ENCODE peak calls at places on chromosomes 7 and 10, in ten cellular contexts. One of them, this sample, is unnamed. For H3K4me1, the result is how much of the 10 kb centered on the place peaks cover.

GRCh38 chr7:1569833-1570632 is at the start of gene PSMG3:
- DNase-seq in K562: peak
- DNase-seq in IMR-90: peak
- DNase-seq in Peyer's patch: peak
- DNase-seq in A549: peak
- DNase-seq in heart left ventricle: peak
- DNase-seq in stomach: peak
- DNase-seq in tibial nerve: peak
- DNase-seq in adrenal gland: peak
- DNase-seq in sigmoid colon: peak
- DNase-seq in this sample: peak

GRCh38 chr7:131829911-131830310 is 273.5 kb upstream of the PODXL start:
- DNase-seq in adrenal gland: no peak
- DNase-seq in IMR-90: no peak
- DNase-seq in A549: no peak
- DNase-seq in stomach: no peak
- DNase-seq in sigmoid colon: no peak
- DNase-seq in tibial nerve: no peak
- DNase-seq in Peyer's patch: no peak
- DNase-seq in heart left ventricle: no peak
- DNase-seq in K562: no peak
- DNase-seq in this sample: peak

GRCh38 chr7:140653319-140654108 is 12.9 kb upstream of the DENND2A start:
- DNase-seq in K562: peak
- DNase-seq in tibial nerve: peak
- DNase-seq in A549: peak
- DNase-seq in IMR-90: peak
- DNase-seq in stomach: peak
- DNase-seq in heart left ventricle: no peak
- DNase-seq in Peyer's patch: peak
- DNase-seq in sigmoid colon: peak
- DNase-seq in adrenal gland: peak
- DNase-seq in this sample: peak

GRCh38 chr7:150335101-150335773 is 6.2 kb downstream of the RARRES2 start:
- DNase-seq in K562: peak
- DNase-seq in Peyer's patch: no peak
- DNase-seq in tibial nerve: no peak
- DNase-seq in IMR-90: peak
- DNase-seq in adrenal gland: peak
- DNase-seq in A549: no peak
- DNase-seq in heart left ventricle: no peak
- DNase-seq in stomach: no peak
- DNase-seq in sigmoid colon: no peak
- DNase-seq in this sample: no peak

GRCh38 chr7:24706211-24707165 is 50.8 kb downstream of the GSDME start:
- DNase-seq in heart left ventricle: no peak
- DNase-seq in Peyer's patch: no peak
- DNase-seq in stomach: no peak
- DNase-seq in sigmoid colon: no peak
- DNase-seq in A549: no peak
- DNase-seq in adrenal gland: no peak
- DNase-seq in K562: no peak
- DNase-seq in IMR-90: no peak
- DNase-seq in tibial nerve: no peak
- DNase-seq in this sample: no peak

GRCh38 chr10:101646369-101646768 is 48.6 kb downstream of the FBXW4 start:
- DNase-seq in IMR-90: no peak
- DNase-seq in tibial nerve: no peak
- DNase-seq in sigmoid colon: peak
- DNase-seq in Peyer's patch: no peak
- DNase-seq in K562: no peak
- DNase-seq in A549: no peak
- DNase-seq in adrenal gland: peak
- DNase-seq in stomach: peak
- DNase-seq in heart left ventricle: no peak
- DNase-seq in this sample: peak

GRCh38 chr10:13871698-13872280 is 285.0 kb downstream of the PRPF18 start:
- DNase-seq in heart left ventricle: no peak
- DNase-seq in A549: no peak
- DNase-seq in stomach: no peak
- DNase-seq in adrenal gland: peak
- DNase-seq in sigmoid colon: no peak
- DNase-seq in tibial nerve: no peak
- DNase-seq in K562: no peak
- DNase-seq in IMR-90: no peak
- DNase-seq in Peyer's patch: no peak
- DNase-seq in this sample: no peak

GRCh38 chr7:127863082-127863481 is 168.2 kb downstream of the LRRC4 start:
- DNase-seq in A549: no peak
- DNase-seq in adrenal gland: no peak
- DNase-seq in K562: no peak
- DNase-seq in stomach: no peak
- DNase-seq in heart left ventricle: no peak
- DNase-seq in Peyer's patch: no peak
- DNase-seq in sigmoid colon: no peak
- DNase-seq in IMR-90: no peak
- DNase-seq in tibial nerve: no peak
- DNase-seq in this sample: no peak

GRCh38 chr10:13977861-13978843 is 352.6 kb downstream of the FRMD4A start:
- DNase-seq in stomach: no peak
- DNase-seq in sigmoid colon: no peak
- DNase-seq in heart left ventricle: no peak
- DNase-seq in Peyer's patch: no peak
- DNase-seq in A549: no peak
- DNase-seq in tibial nerve: no peak
- DNase-seq in K562: no peak
- DNase-seq in IMR-90: peak
- DNase-seq in adrenal gland: no peak
- DNase-seq in this sample: no peak

GRCh38 chr10:132532784-132533560 is 4.6 kb upstream of the INPP5A start:
- DNase-seq in Peyer's patch: peak
- DNase-seq in IMR-90: peak
- DNase-seq in A549: no peak
- DNase-seq in stomach: no peak
- DNase-seq in K562: no peak
- DNase-seq in adrenal gland: no peak
- DNase-seq in tibial nerve: no peak
- DNase-seq in sigmoid colon: peak
- DNase-seq in heart left ventricle: no peak
- DNase-seq in this sample: no peak

GRCh38 chr7:70060298-70061068 is 462.2 kb downstream of the AUTS2 start:
- DNase-seq in K562: no peak
- DNase-seq in Peyer's patch: no peak
- DNase-seq in heart left ventricle: no peak
- DNase-seq in A549: no peak
- DNase-seq in stomach: no peak
- DNase-seq in sigmoid colon: no peak
- DNase-seq in adrenal gland: no peak
- DNase-seq in tibial nerve: no peak
- DNase-seq in IMR-90: no peak
- DNase-seq in this sample: no peak

GRCh38 chr7:132430041-132430440 is 146.2 kb downstream of the PLXNA4 start:
- DNase-seq in stomach: no peak
- DNase-seq in tibial nerve: no peak
- DNase-seq in A549: no peak
- DNase-seq in Peyer's patch: no peak
- DNase-seq in sigmoid colon: no peak
- DNase-seq in heart left ventricle: no peak
- DNase-seq in IMR-90: no peak
- DNase-seq in K562: no peak
- DNase-seq in adrenal gland: no peak
- DNase-seq in this sample: no peak

GRCh38 chr10:107971973-107972372 is 807.5 kb upstream of the SORCS1 start:
- DNase-seq in IMR-90: no peak
- DNase-seq in A549: no peak
- DNase-seq in sigmoid colon: no peak
- DNase-seq in Peyer's patch: no peak
- DNase-seq in tibial nerve: no peak
- DNase-seq in K562: no peak
- DNase-seq in heart left ventricle: no peak
- DNase-seq in adrenal gland: no peak
- DNase-seq in stomach: no peak
- DNase-seq in this sample: no peak

GRCh38 chr10:86329093-86329710 is 37.4 kb downstream of the GRID1 start:
- DNase-seq in tibial nerve: no peak
- DNase-seq in K562: no peak
- DNase-seq in sigmoid colon: peak
- DNase-seq in adrenal gland: no peak
- DNase-seq in Peyer's patch: no peak
- DNase-seq in IMR-90: no peak
- DNase-seq in heart left ventricle: no peak
- DNase-seq in stomach: no peak
- DNase-seq in A549: no peak
- DNase-seq in this sample: no peak

GRCh38 chr10:99593312-99593711 is 26.9 kb downstream of the SLC25A28 start:
- DNase-seq in IMR-90: no peak
- DNase-seq in K562: no peak
- DNase-seq in A549: no peak
- DNase-seq in stomach: no peak
- DNase-seq in sigmoid colon: no peak
- DNase-seq in Peyer's patch: peak
- DNase-seq in adrenal gland: no peak
- DNase-seq in tibial nerve: no peak
- DNase-seq in heart left ventricle: no peak
- DNase-seq in this sample: no peak

GRCh38 chr10:49116509-49117365 is 1.4 kb upstream of the VSTM4 start:
- DNase-seq in K562: no peak
- DNase-seq in IMR-90: no peak
- DNase-seq in A549: no peak
- DNase-seq in heart left ventricle: peak
- DNase-seq in stomach: no peak
- DNase-seq in tibial nerve: no peak
- DNase-seq in sigmoid colon: no peak
- DNase-seq in adrenal gland: no peak
- DNase-seq in Peyer's patch: no peak
- DNase-seq in this sample: no peak

GRCh38 chr10:110016037-110016436 is 8.3 kb downstream of the ADD3 start:
- DNase-seq in stomach: no peak
- DNase-seq in K562: no peak
- DNase-seq in heart left ventricle: no peak
- DNase-seq in IMR-90: peak
- DNase-seq in adrenal gland: peak
- DNase-seq in Peyer's patch: no peak
- DNase-seq in sigmoid colon: no peak
- DNase-seq in A549: peak
- DNase-seq in tibial nerve: no peak
- DNase-seq in this sample: peak

GRCh38 chr10:70691601-70692000 is 19.3 kb downstream of the ADAMTS14 start:
- DNase-seq in stomach: no peak
- DNase-seq in IMR-90: no peak
- DNase-seq in K562: no peak
- DNase-seq in tibial nerve: no peak
- DNase-seq in heart left ventricle: no peak
- DNase-seq in A549: no peak
- DNase-seq in Peyer's patch: no peak
- DNase-seq in sigmoid colon: no peak
- DNase-seq in adrenal gland: no peak
- DNase-seq in this sample: no peak

GRCh38 chr10:24439935-24440334 is 231.0 kb downstream of the KIAA1217 start:
- DNase-seq in adrenal gland: no peak
- DNase-seq in stomach: no peak
- DNase-seq in Peyer's patch: no peak
- DNase-seq in K562: no peak
- DNase-seq in sigmoid colon: no peak
- DNase-seq in IMR-90: peak
- DNase-seq in A549: no peak
- DNase-seq in heart left ventricle: no peak
- DNase-seq in tibial nerve: no peak
- DNase-seq in this sample: no peak

GRCh38 chr7:156903232-156903909 is 10.4 kb upstream of the LMBR1 start:
- DNase-seq in adrenal gland: peak
- DNase-seq in heart left ventricle: no peak
- DNase-seq in stomach: peak
- DNase-seq in sigmoid colon: no peak
- DNase-seq in K562: no peak
- DNase-seq in tibial nerve: peak
- DNase-seq in A549: no peak
- DNase-seq in IMR-90: peak
- DNase-seq in Peyer's patch: peak
- DNase-seq in this sample: no peak
- TF ChIP-seq POLR2A in adrenal gland: no peak
- TF ChIP-seq POLR2A in heart left ventricle: no peak
- TF ChIP-seq POLR2A in stomach: no peak
- TF ChIP-seq POLR2A in sigmoid colon: no peak
- TF ChIP-seq POLR2A in K562: no peak
- TF ChIP-seq POLR2A in tibial nerve: no peak
- TF ChIP-seq POLR2A in A549: no peak
- TF ChIP-seq POLR2A in IMR-90: no peak
- TF ChIP-seq POLR2A in Peyer's patch: no peak
- TF ChIP-seq POLR2A in this sample: no peak

GRCh38 chr7:25850730-25851129 is 301.3 kb upstream of the NFE2L3 start:
- DNase-seq in A549: no peak
- DNase-seq in K562: no peak
- DNase-seq in sigmoid colon: no peak
- DNase-seq in tibial nerve: no peak
- DNase-seq in heart left ventricle: no peak
- DNase-seq in stomach: no peak
- DNase-seq in adrenal gland: no peak
- DNase-seq in Peyer's patch: no peak
- DNase-seq in IMR-90: no peak
- DNase-seq in this sample: no peak
- H3K4me1 ChIP-seq in A549: half or more
- H3K4me1 ChIP-seq in K562: under half
- H3K4me1 ChIP-seq in sigmoid colon: half or more
- H3K4me1 ChIP-seq in tibial nerve: under half
- H3K4me1 ChIP-seq in heart left ventricle: under half
- H3K4me1 ChIP-seq in stomach: under half
- H3K4me1 ChIP-seq in adrenal gland: under half
- H3K4me1 ChIP-seq in Peyer's patch: under half
- H3K4me1 ChIP-seq in IMR-90: under half
- H3K4me1 ChIP-seq in this sample: half or more

DNA sequence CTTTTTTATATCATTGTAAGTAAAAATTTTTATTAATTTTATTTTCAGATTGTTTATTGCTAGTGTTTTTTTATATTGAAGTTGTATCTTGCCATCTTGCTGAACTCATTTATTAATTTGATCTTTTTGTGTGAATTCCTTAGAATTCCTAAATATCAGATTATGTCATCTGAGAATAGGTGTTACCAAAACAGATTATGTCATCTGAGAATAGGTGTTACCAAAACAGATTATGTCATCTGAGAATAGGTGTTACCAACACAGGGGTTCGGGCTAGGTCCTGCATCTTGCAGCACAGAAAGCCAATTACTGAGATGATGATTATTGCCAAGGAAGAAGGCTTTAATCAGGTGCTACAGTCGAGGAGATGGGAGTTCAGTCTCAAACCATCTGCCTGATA is 383.4 kb downstream of the CNTNAP2 start:
- DNase-seq in stomach: no peak
- DNase-seq in sigmoid colon: no peak
- DNase-seq in tibial nerve: no peak
- DNase-seq in adrenal gland: no peak
- DNase-seq in IMR-90: no peak
- DNase-seq in heart left ventricle: no peak
- DNase-seq in A549: no peak
- DNase-seq in K562: no peak
- DNase-seq in Peyer's patch: no peak
- DNase-seq in this sample: no peak
- H3K27ac ChIP-seq in stomach: no peak
- H3K27ac ChIP-seq in sigmoid colon: no peak
- H3K27ac ChIP-seq in tibial nerve: no peak
- H3K27ac ChIP-seq in adrenal gland: no peak
- H3K27ac ChIP-seq in IMR-90: no peak
- H3K27ac ChIP-seq in heart left ventricle: no peak
- H3K27ac ChIP-seq in A549: no peak
- H3K27ac ChIP-seq in K562: no peak
- H3K27ac ChIP-seq in Peyer's patch: no peak
- H3K27ac ChIP-seq in this sample: no peak

GRCh38 chr10:63348210-63348850 is 117.4 kb downstream of the JMJD1C start:
- DNase-seq in IMR-90: peak
- DNase-seq in adrenal gland: no peak
- DNase-seq in Peyer's patch: no peak
- DNase-seq in sigmoid colon: no peak
- DNase-seq in tibial nerve: no peak
- DNase-seq in K562: no peak
- DNase-seq in heart left ventricle: no peak
- DNase-seq in A549: no peak
- DNase-seq in stomach: no peak
- DNase-seq in this sample: no peak
- TF ChIP-seq POLR2A in IMR-90: no peak
- TF ChIP-seq POLR2A in adrenal gland: no peak
- TF ChIP-seq POLR2A in Peyer's patch: no peak
- TF ChIP-seq POLR2A in sigmoid colon: no peak
- TF ChIP-seq POLR2A in tibial nerve: no peak
- TF ChIP-seq POLR2A in K562: no peak
- TF ChIP-seq POLR2A in heart left ventricle: no peak
- TF ChIP-seq POLR2A in A549: no peak
- TF ChIP-seq POLR2A in stomach: no peak
- TF ChIP-seq POLR2A in this sample: no peak